ENCODE peak calls at places on chromosome 10, in eight cellular contexts. N is prostate gland; P is GM20000; L is astrocyte of the spinal cord; R is HFFc6; M is CD4-positive, alpha-beta T cell; W is foreskin fibroblast; Z is progenitor cell of endocrine pancreas. U is an unnamed sample.

GRCh38 chr10:114632869-114633715 is 25.0 kb downstream of the ABLIM1 start:
- DNase-seq in N (no peak), P (peak), L (peak), R (peak), M (no peak), W (peak), Z (no peak), U (no peak)

GRCh38 chr10:33211123-33211878 is 123.2 kb downstream of the NRP1 start:
- DNase-seq in N (no peak), P (no peak), L (peak), R (peak), M (no peak), W (peak), Z (no peak), U (no peak)

GRCh38 chr10:89228136-89228535 is 21.0 kb upstream of the CH25H start:
- DNase-seq in N (no peak), P (no peak), L (no peak), R (no peak), M (no peak), W (no peak), Z (no peak), U (no peak)

GRCh38 chr10:24238527-24239247 is 29.7 kb downstream of the KIAA1217 start:
- DNase-seq in N (peak), P (no peak), L (no peak), R (no peak), M (no peak), W (no peak), Z (peak), U (no peak)

GRCh38 chr10:110655286-110655685 is 11.2 kb downstream of the RBM20 start:
- DNase-seq in N (no peak), P (no peak), L (no peak), R (no peak), M (no peak), W (no peak), Z (no peak), U (no peak)

GRCh38 chr10:63542835-63543575 is 21.8 kb downstream of the REEP3 start:
- DNase-seq in N (no peak), P (no peak), L (peak), R (peak), M (no peak), W (peak), Z (no peak), U (no peak)

GRCh38 chr10:47453435-47454293 is 30.3 kb downstream of the ANXA8 start:
- DNase-seq in N (no peak), P (no peak), L (no peak), R (no peak), M (no peak), W (no peak), Z (no peak), U (peak)

GRCh38 chr10:31757831-31758230 is 170.8 kb downstream of the ARHGAP12 start:
- DNase-seq in N (no peak), P (no peak), L (no peak), R (no peak), M (no peak), W (peak), Z (no peak), U (no peak)

GRCh38 chr10:3451516-3452185 is 279.1 kb upstream of the PITRM1 start:
- DNase-seq in N (no peak), P (no peak), L (no peak), R (no peak), M (no peak), W (no peak), Z (no peak), U (no peak)

GRCh38 chr10:1149793-1150637 is 93.8 kb downstream of the WDR37 start:
- DNase-seq in N (no peak), P (no peak), L (no peak), R (no peak), M (no peak), W (no peak), Z (no peak), U (peak)

GRCh38 chr10:97490592-97490991 is 7.6 kb downstream of the MMS19 start:
- DNase-seq in N (no peak), P (no peak), L (no peak), R (no peak), M (no peak), W (no peak), Z (no peak), U (no peak)

DNA sequence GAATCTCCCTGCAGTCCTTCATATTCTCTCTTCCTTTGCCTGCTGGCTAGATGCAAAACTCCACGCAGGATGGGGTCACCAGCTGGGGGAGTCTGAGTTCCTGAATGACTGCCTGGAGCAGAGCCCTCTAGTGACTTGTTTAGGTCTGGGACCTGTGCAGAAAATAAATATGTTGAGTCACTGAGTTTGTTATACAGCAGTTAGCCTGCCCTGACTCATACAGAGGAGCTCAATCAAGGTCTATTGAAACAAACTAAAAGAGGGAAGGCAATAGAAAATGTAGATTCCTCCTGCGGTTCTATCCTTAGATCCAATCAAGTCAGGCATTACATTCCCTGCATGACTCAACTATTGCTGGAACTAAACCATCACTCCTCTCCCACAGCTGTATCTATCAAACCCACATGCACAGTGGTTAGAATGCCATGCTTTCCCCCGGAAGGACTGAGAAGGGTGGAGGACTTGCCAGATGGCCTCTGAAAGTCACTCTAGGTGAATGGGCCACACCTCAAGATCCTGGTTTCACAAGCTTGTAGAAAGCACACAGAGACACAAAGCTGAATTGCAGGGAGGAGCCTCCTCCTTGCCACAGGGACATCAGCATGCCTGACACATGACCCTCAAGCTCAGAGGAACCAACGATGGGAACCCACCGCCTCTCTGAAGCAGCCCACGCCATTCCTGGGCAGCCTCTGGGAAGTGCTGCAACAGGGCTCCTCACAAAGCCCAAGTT is 73.9 kb downstream of the SH3PXD2A start:
- DNase-seq in N (no peak), P (no peak), L (peak), R (peak), M (no peak), W (peak), Z (no peak), U (no peak)
- TF ChIP-seq CTCF in N (no peak), P (no peak), L (peak), R (peak), M (no peak), W (peak), Z (no peak), U (peak)

DNA sequence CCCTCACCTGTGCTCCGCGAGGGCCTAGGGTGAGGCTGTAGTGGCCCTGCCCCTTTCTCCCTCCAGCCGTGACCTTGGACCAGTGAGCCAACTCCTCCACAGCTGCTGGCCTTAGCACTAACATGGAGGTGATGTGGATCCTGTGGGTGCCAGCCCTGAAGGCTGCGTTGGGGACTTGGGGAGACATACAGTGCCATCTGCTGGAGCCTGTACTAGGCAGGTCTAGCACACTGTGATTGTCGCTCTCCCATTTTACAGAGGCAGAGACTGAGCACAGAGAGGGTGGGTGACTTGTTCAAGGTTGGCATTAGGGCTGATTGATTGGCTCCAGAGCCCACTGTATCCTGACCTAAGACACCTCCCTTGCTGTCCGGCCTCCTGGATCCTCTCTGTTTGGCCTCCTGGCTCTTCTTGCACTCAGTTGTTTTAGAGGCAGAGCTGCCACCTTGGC is 37.6 kb downstream of the PRF1 start:
- DNase-seq in N (no peak), P (no peak), L (no peak), R (no peak), M (no peak), W (peak), Z (no peak), U (no peak)
- TF ChIP-seq CTCF in N (no peak), P (no peak), L (peak), R (peak), M (no peak), W (peak), Z (no peak), U (no peak)

GRCh38 chr10:129658673-129659072 is 191.6 kb downstream of the MGMT start:
- DNase-seq in N (no peak), P (peak), L (no peak), R (no peak), M (no peak), W (no peak), Z (no peak), U (no peak)
- TF ChIP-seq CTCF in N (no peak), P (peak), L (peak), R (peak), M (no peak), W (no peak), Z (peak), U (peak)

GRCh38 chr10:74213571-74214162 is 62.6 kb downstream of the ADK start:
- DNase-seq in N (peak), P (peak), L (peak), R (peak), M (peak), W (peak), Z (no peak), U (no peak)
- TF ChIP-seq CTCF in N (peak), P (peak), L (peak), R (peak), M (peak), W (peak), Z (peak), U (peak)

DNA sequence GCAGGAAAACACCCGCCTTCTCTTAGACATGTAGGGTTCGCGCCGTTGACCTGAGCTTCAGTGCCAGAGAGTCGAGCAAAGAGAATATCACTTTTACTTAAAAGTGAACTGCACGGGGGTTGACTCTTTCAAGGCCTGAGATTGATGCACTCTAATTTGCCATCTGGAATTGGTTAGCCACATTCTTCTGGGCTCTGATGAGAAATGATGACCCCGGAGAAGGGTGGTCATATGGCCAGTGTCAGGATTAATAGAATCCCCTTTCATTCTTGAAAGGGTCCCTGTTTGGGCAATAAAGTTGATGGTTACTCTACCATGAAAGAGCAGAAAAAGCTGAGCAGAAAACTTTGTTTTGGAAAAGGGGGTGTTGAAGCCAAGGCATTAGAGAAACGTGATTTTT is 31.2 kb downstream of the GRK5 start:
- DNase-seq in N (no peak), P (no peak), L (no peak), R (no peak), M (no peak), W (peak), Z (no peak), U (no peak)
- TF ChIP-seq CTCF in N (no peak), P (no peak), L (no peak), R (no peak), M (no peak), W (no peak), Z (no peak), U (no peak)

DNA sequence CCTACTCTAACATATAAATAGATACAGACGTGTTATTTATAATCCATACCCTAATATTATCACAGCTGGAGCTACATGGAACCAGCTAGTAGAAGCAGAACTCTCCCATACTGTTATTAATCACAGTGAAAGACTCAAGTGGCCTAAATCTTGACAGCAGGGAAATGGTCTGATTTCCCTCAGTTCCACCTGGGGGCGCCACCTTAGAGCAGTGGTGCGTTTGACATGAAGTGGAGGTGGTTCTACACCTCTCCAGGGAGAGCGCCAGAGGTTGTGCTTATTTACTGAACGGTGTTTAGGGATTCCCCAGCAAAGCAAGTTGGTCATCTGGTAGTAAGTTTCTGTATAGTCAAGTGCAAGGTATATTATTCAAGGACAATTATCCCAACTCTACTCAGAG is 17.6 kb downstream of the DNTT start:
- DNase-seq in N (no peak), P (no peak), L (no peak), R (no peak), M (no peak), W (no peak), Z (no peak), U (no peak)
- TF ChIP-seq CTCF in N (no peak), P (no peak), L (no peak), R (no peak), M (no peak), W (no peak), Z (no peak), U (peak)

GRCh38 chr10:4541292-4541691 is 284.7 kb upstream of the AKR1E2 start:
- DNase-seq in N (peak), P (no peak), L (peak), R (peak), M (no peak), W (peak), Z (no peak), U (no peak)
- TF ChIP-seq CTCF in N (no peak), P (no peak), L (peak), R (peak), M (no peak), W (peak), Z (no peak), U (no peak)